ENCODE peak calls at places on chromosomes 1 and 21, in five cellular contexts. One of them, this sample, is unnamed.

GRCh38 chr1:55623339-55623738 is 408.2 kb upstream of the USP24 start:
- DNase-seq in progenitor cell of endocrine pancreas: no peak
- DNase-seq in type B pancreatic cell: no peak
- DNase-seq in lower leg skin: no peak
- DNase-seq in uterus: peak; percentile 70
- DNase-seq in this sample: no peak

GRCh38 chr1:156499703-156500577 is 635 bp downstream of the MEF2D start:
- DNase-seq in progenitor cell of endocrine pancreas: peak; percentile 43
- DNase-seq in type B pancreatic cell: no peak
- DNase-seq in lower leg skin: peak; percentile 51
- DNase-seq in uterus: peak; percentile 72
- DNase-seq in this sample: no peak

GRCh38 chr21:45147473-45148315 is 73.3 kb downstream of the ADARB1 start:
- DNase-seq in progenitor cell of endocrine pancreas: no peak
- DNase-seq in type B pancreatic cell: peak; percentile 58
- DNase-seq in lower leg skin: no peak
- DNase-seq in uterus: no peak
- DNase-seq in this sample: no peak

GRCh38 chr1:214404571-214405213 is 123.7 kb downstream of the SMYD2 start:
- DNase-seq in progenitor cell of endocrine pancreas: no peak
- DNase-seq in type B pancreatic cell: no peak
- DNase-seq in lower leg skin: no peak
- DNase-seq in uterus: no peak
- DNase-seq in this sample: no peak

GRCh38 chr1:32100359-32100758 is 7.5 kb upstream of the KPNA6 start:
- DNase-seq in progenitor cell of endocrine pancreas: no peak
- DNase-seq in type B pancreatic cell: no peak
- DNase-seq in lower leg skin: no peak
- DNase-seq in uterus: no peak
- DNase-seq in this sample: no peak

GRCh38 chr21:27817061-27817460 is 850.2 kb upstream of the ADAMTS5 start:
- DNase-seq in progenitor cell of endocrine pancreas: no peak
- DNase-seq in type B pancreatic cell: no peak
- DNase-seq in lower leg skin: no peak
- DNase-seq in uterus: no peak
- DNase-seq in this sample: no peak

GRCh38 chr1:157147906-157148717 is 9.9 kb upstream of the ETV3 start:
- DNase-seq in progenitor cell of endocrine pancreas: no peak
- DNase-seq in type B pancreatic cell: no peak
- DNase-seq in lower leg skin: no peak
- DNase-seq in uterus: no peak
- DNase-seq in this sample: no peak

GRCh38 chr21:35038772-35039145 is 10.3 kb downstream of the RUNX1 start:
- DNase-seq in progenitor cell of endocrine pancreas: no peak
- DNase-seq in type B pancreatic cell: no peak
- DNase-seq in lower leg skin: no peak
- DNase-seq in uterus: no peak
- DNase-seq in this sample: no peak

GRCh38 chr21:41054206-41054605 is 113.8 kb upstream of the BACE2 start:
- DNase-seq in progenitor cell of endocrine pancreas: no peak
- DNase-seq in type B pancreatic cell: no peak
- DNase-seq in lower leg skin: no peak
- DNase-seq in uterus: no peak
- DNase-seq in this sample: no peak

GRCh38 chr1:195158091-195158490 is 1450.1 kb downstream of the KCNT2 start:
- DNase-seq in progenitor cell of endocrine pancreas: no peak
- DNase-seq in type B pancreatic cell: no peak
- DNase-seq in lower leg skin: no peak
- DNase-seq in uterus: no peak
- DNase-seq in this sample: no peak

GRCh38 chr21:29184047-29184446 is 53.6 kb downstream of the MAP3K7CL start:
- DNase-seq in progenitor cell of endocrine pancreas: no peak
- DNase-seq in type B pancreatic cell: no peak
- DNase-seq in lower leg skin: no peak
- DNase-seq in uterus: no peak
- DNase-seq in this sample: no peak

GRCh38 chr21:42744520-42745445 is 91.4 kb downstream of the PDE9A start:
- DNase-seq in progenitor cell of endocrine pancreas: no peak
- DNase-seq in type B pancreatic cell: no peak
- DNase-seq in lower leg skin: no peak
- DNase-seq in uterus: no peak
- DNase-seq in this sample: no peak

GRCh38 chr1:201938440-201939005 is 7.8 kb downstream of the LMOD1 start:
- DNase-seq in progenitor cell of endocrine pancreas: no peak
- DNase-seq in type B pancreatic cell: no peak
- DNase-seq in lower leg skin: no peak
- DNase-seq in uterus: no peak
- DNase-seq in this sample: no peak

GRCh38 chr1:24185056-24185455 is 2.0 kb downstream of the IFNLR1 start:
- DNase-seq in progenitor cell of endocrine pancreas: no peak
- DNase-seq in type B pancreatic cell: no peak
- DNase-seq in lower leg skin: no peak
- DNase-seq in uterus: no peak
- DNase-seq in this sample: no peak

GRCh38 chr1:118081387-118081786 is 103.6 kb downstream of the SPAG17 start:
- DNase-seq in progenitor cell of endocrine pancreas: no peak
- DNase-seq in type B pancreatic cell: no peak
- DNase-seq in lower leg skin: no peak
- DNase-seq in uterus: no peak
- DNase-seq in this sample: no peak

GRCh38 chr21:37412603-37413360 is 46.2 kb downstream of the DYRK1A start:
- DNase-seq in progenitor cell of endocrine pancreas: no peak
- DNase-seq in type B pancreatic cell: no peak
- DNase-seq in lower leg skin: no peak
- DNase-seq in uterus: no peak
- DNase-seq in this sample: no peak

GRCh38 chr1:54816951-54817350 is 15.8 kb upstream of the TTC22 start:
- DNase-seq in progenitor cell of endocrine pancreas: no peak
- DNase-seq in type B pancreatic cell: peak; percentile 48
- DNase-seq in lower leg skin: no peak
- DNase-seq in uterus: no peak
- DNase-seq in this sample: no peak

GRCh38 chr1:231192620-231193163 is 30.8 kb downstream of the TRIM67 start:
- DNase-seq in progenitor cell of endocrine pancreas: no peak
- DNase-seq in type B pancreatic cell: no peak
- DNase-seq in lower leg skin: no peak
- DNase-seq in uterus: no peak
- DNase-seq in this sample: no peak

GRCh38 chr1:93079685-93080141 is 630 bp downstream of the MTF2 start:
- DNase-seq in progenitor cell of endocrine pancreas: peak; percentile 16
- DNase-seq in type B pancreatic cell: peak; percentile 69
- DNase-seq in lower leg skin: no peak
- DNase-seq in uterus: peak; percentile 22
- DNase-seq in this sample: no peak

GRCh38 chr1:231058416-231059109 is 18.5 kb upstream of the FAM89A start:
- DNase-seq in progenitor cell of endocrine pancreas: peak; percentile 12
- DNase-seq in type B pancreatic cell: no peak
- DNase-seq in lower leg skin: no peak
- DNase-seq in uterus: no peak
- DNase-seq in this sample: no peak

GRCh38 chr1:160834945-160835565 is 27.6 kb downstream of the CD244 start:
- DNase-seq in progenitor cell of endocrine pancreas: no peak
- DNase-seq in type B pancreatic cell: no peak
- DNase-seq in lower leg skin: no peak
- DNase-seq in uterus: no peak
- DNase-seq in this sample: no peak

GRCh38 chr1:104780470-104781078 is 1030.9 kb downstream of the AMY1C start:
- DNase-seq in progenitor cell of endocrine pancreas: no peak
- DNase-seq in type B pancreatic cell: no peak
- DNase-seq in lower leg skin: no peak
- DNase-seq in uterus: no peak
- DNase-seq in this sample: no peak

GRCh38 chr21:41622831-41623548 is 115.0 kb upstream of the TMPRSS2 start:
- DNase-seq in progenitor cell of endocrine pancreas: no peak
- DNase-seq in type B pancreatic cell: no peak
- DNase-seq in lower leg skin: no peak
- DNase-seq in uterus: no peak
- DNase-seq in this sample: no peak

GRCh38 chr1:31961536-31961935 is 23.4 kb upstream of the PTP4A2 start:
- DNase-seq in progenitor cell of endocrine pancreas: no peak
- DNase-seq in type B pancreatic cell: no peak
- DNase-seq in lower leg skin: no peak
- DNase-seq in uterus: no peak
- DNase-seq in this sample: no peak

GRCh38 chr1:18537386-18538306 is 56.9 kb downstream of the KLHDC7A start:
- DNase-seq in progenitor cell of endocrine pancreas: no peak
- DNase-seq in type B pancreatic cell: peak; percentile 60
- DNase-seq in lower leg skin: no peak
- DNase-seq in uterus: no peak
- DNase-seq in this sample: no peak

GRCh38 chr1:28412731-28413130 is 43.2 kb downstream of the PHACTR4 start:
- DNase-seq in progenitor cell of endocrine pancreas: no peak
- DNase-seq in type B pancreatic cell: no peak
- DNase-seq in lower leg skin: no peak
- DNase-seq in uterus: no peak
- DNase-seq in this sample: no peak

GRCh38 chr1:176111835-176112234 is 95.3 kb downstream of the COP1 start:
- DNase-seq in progenitor cell of endocrine pancreas: no peak
- DNase-seq in type B pancreatic cell: no peak
- DNase-seq in lower leg skin: no peak
- DNase-seq in uterus: no peak
- DNase-seq in this sample: no peak

GRCh38 chr1:67429528-67430357 is 459 bp downstream of the SERBP1 start:
- DNase-seq in progenitor cell of endocrine pancreas: peak; percentile 12
- DNase-seq in type B pancreatic cell: no peak
- DNase-seq in lower leg skin: peak; percentile 30
- DNase-seq in uterus: peak; percentile 30
- DNase-seq in this sample: no peak

GRCh38 chr1:89022167-89022959 is at the start of gene GBP3:
- DNase-seq in progenitor cell of endocrine pancreas: no peak
- DNase-seq in type B pancreatic cell: no peak
- DNase-seq in lower leg skin: no peak
- DNase-seq in uterus: no peak
- DNase-seq in this sample: no peak

GRCh38 chr1:202576816-202577215 is 133.4 kb downstream of the SYT2 start:
- DNase-seq in progenitor cell of endocrine pancreas: no peak
- DNase-seq in type B pancreatic cell: no peak
- DNase-seq in lower leg skin: no peak
- DNase-seq in uterus: no peak
- DNase-seq in this sample: no peak

GRCh38 chr1:27018316-27018715 is 5.7 kb upstream of the TENT5B start:
- DNase-seq in progenitor cell of endocrine pancreas: no peak
- DNase-seq in type B pancreatic cell: no peak
- DNase-seq in lower leg skin: no peak
- DNase-seq in uterus: no peak
- DNase-seq in this sample: no peak

DNA sequence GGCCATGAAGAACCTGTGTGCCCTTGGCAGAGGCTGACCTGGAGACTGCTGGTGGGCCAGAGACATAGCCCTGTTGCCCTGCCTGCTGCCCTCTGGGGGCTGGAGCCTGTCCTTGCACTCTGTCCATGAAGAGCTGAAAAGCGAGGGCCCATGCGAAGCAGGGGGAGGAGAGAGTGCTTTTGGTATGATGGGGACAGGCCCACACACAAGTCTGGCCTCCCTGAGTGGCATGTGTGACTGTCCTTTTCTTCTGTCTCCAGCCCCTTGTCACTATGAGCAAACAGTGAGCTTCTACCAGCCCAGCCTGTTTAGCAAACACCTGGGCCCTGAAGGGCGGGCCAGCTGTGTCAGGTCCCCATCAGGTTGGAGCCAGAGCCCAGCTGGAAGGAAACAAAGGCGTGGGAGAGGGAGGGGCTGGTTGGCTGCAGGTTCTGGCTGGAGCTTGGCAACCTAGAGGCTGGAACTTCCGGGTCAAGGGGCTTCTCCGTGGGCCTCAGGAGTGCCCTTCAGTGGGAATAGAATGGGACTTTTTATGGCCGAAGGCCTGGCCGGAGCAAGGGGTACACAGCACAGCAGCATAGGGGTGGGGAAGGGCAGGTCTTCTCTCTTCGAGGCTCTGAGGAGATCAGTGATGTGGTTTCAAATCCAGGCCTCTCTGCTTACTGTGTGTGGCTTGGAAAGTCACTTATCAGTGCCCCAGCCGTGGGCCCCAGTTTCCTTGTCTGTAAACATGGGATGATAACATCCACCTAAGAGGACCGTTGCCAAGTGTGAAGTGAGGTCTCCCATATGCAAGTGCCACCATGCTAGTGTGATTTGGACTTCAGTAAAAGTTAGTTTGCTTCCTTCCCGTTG is 14.3 kb downstream of the QSOX1 start:
- DNase-seq in progenitor cell of endocrine pancreas: no peak
- DNase-seq in type B pancreatic cell: no peak
- DNase-seq in lower leg skin: no peak
- DNase-seq in uterus: no peak
- DNase-seq in this sample: no peak
- TF ChIP-seq CTCF in progenitor cell of endocrine pancreas: peak; percentile 80
- TF ChIP-seq CTCF in type B pancreatic cell: peak; percentile 75
- TF ChIP-seq CTCF in lower leg skin: no peak
- TF ChIP-seq CTCF in uterus: no peak
- TF ChIP-seq CTCF in this sample: no peak

GRCh38 chr1:203835476-203835875 is 25.9 kb upstream of the SNRPE start:
- DNase-seq in progenitor cell of endocrine pancreas: no peak
- DNase-seq in type B pancreatic cell: no peak
- DNase-seq in lower leg skin: no peak
- DNase-seq in uterus: no peak
- DNase-seq in this sample: no peak
- TF ChIP-seq CTCF in progenitor cell of endocrine pancreas: no peak
- TF ChIP-seq CTCF in type B pancreatic cell: no peak
- TF ChIP-seq CTCF in lower leg skin: no peak
- TF ChIP-seq CTCF in uterus: no peak
- TF ChIP-seq CTCF in this sample: no peak

DNA sequence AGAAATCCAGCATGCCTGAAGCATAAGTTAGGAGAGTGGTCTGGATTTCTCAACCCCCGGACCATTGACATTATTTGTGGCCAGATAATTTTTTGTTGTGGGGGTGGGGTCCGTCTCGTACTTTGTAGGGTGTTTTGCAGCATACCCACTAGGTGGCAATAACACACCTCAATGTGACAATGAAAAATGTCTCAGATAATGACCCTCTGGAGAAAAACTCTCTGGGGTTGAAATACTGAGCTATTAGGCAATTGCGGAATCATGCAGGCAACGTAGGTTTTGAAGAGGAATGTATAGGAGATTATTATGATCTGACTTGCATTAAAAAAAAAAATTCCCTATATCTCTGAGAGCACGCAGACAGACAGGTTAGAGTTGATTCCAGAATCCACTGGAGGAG is 25.3 kb upstream of the RRP15 start:
- DNase-seq in progenitor cell of endocrine pancreas: no peak
- DNase-seq in type B pancreatic cell: no peak
- DNase-seq in lower leg skin: no peak
- DNase-seq in uterus: no peak
- DNase-seq in this sample: no peak
- TF ChIP-seq CTCF in progenitor cell of endocrine pancreas: peak; percentile 57
- TF ChIP-seq CTCF in type B pancreatic cell: peak; percentile 58
- TF ChIP-seq CTCF in lower leg skin: no peak
- TF ChIP-seq CTCF in uterus: no peak
- TF ChIP-seq CTCF in this sample: no peak

GRCh38 chr1:46198026-46198826 is at the start of gene POMGNT1:
- DNase-seq in progenitor cell of endocrine pancreas: peak; percentile 60
- DNase-seq in type B pancreatic cell: peak; percentile 80
- DNase-seq in lower leg skin: no peak
- DNase-seq in uterus: peak; percentile 76
- DNase-seq in this sample: no peak
- TF ChIP-seq CTCF in progenitor cell of endocrine pancreas: no peak
- TF ChIP-seq CTCF in type B pancreatic cell: no peak
- TF ChIP-seq CTCF in lower leg skin: no peak
- TF ChIP-seq CTCF in uterus: no peak
- TF ChIP-seq CTCF in this sample: no peak

This sample was measured in omental fat pad.